ENCODE peak calls at places on chromosomes 4 and X, in eight cellular contexts. X is SK-N-DZ; M is GM13976; C is hepatocyte; R is activated CD4-positive, CD25-positive, alpha-beta regulatory T cell; J is Right ventricle myocardium superior; N is NCI-H187; I is WTC11. A is an unnamed sample.
A peak's percentile ranks its signal among the peaks of the same experiment; 100 is the strongest.

GRCh38 chrX:78595901-78596502 is 63.1 kb downstream of the RTL3 start:
- DNase-seq in N (no peak), I (peak; percentile 37), M (no peak), R (no peak), X (no peak), J (no peak), C (no peak), A (no peak)

GRCh38 chrX:1462596-1463251 is 10.0 kb upstream of the ASMTL start:
- DNase-seq in R (peak; percentile 27), C (peak; percentile 66), M (no peak), I (no peak), N (no peak), X (no peak), J (no peak), A (no peak)

GRCh38 chr4:32031026-32031425 is 1310.9 kb downstream of the PCDH7 start:
- DNase-seq in M (no peak), I (no peak), N (no peak), X (no peak), R (no peak), J (no peak), C (no peak), A (no peak)

GRCh38 chr4:89110541-89110985 is 770 bp upstream of the TIGD2 start:
- DNase-seq in J (no peak), R (no peak), M (no peak), X (peak; percentile 24), I (peak; percentile 39), N (no peak), C (peak; percentile 37), A (no peak)

GRCh38 chrX:21741869-21742701 is 15.8 kb downstream of the SMPX start:
- DNase-seq in C (no peak), N (peak; percentile 44), M (no peak), R (no peak), I (no peak), X (peak; percentile 54), J (no peak), A (peak; percentile 9)

GRCh38 chr4:22587253-22587652 is 71.4 kb upstream of the ADGRA3 start:
- DNase-seq in X (no peak), C (no peak), N (no peak), I (no peak), J (no peak), R (no peak), M (no peak), A (no peak)

GRCh38 chrX:41475166-41475565 is 28.0 kb downstream of the NYX start:
- DNase-seq in J (no peak), C (no peak), M (no peak), N (no peak), X (no peak), I (peak; percentile 38), R (no peak), A (no peak)

GRCh38 chr4:171629182-171629581 is 184.0 kb upstream of the GALNTL6 start:
- DNase-seq in X (no peak), C (no peak), J (no peak), N (no peak), R (no peak), M (no peak), I (no peak), A (no peak)

GRCh38 chrX:122907375-122907774 is 276.7 kb upstream of the GRIA3 start:
- DNase-seq in R (no peak), I (no peak), J (no peak), M (no peak), N (no peak), C (no peak), X (no peak), A (no peak)